ENCODE peak calls at places on chromosomes 1 and 21, in seven cellular contexts. P is lung; I is Panc1; J is esophagus muscularis mucosa; K is HCT116; Z is CD8-positive, alpha-beta memory T cell; E is pancreas. R is an unnamed sample. For H3K9me3, the result is how much of the 10 kb centered on the place peaks cover.

GRCh38 chr1:24318988-24319863 is at the start of gene GRHL3:
- DNase-seq in P (peak), Z (no peak), I (no peak), E (peak), J (no peak), K (peak), R (peak)

GRCh38 chr1:6727535-6727934 is 25.9 kb upstream of the DNAJC11 start:
- DNase-seq in K (peak), J (no peak), P (peak), Z (peak), I (peak), E (peak), R (no peak)

GRCh38 chr1:14366361-14367018 is 232.0 kb upstream of the KAZN start:
- DNase-seq in P (no peak), J (no peak), I (no peak), E (no peak), Z (no peak), K (no peak), R (no peak)

GRCh38 chr1:157478030-157478429 is 74.3 kb downstream of the FCRL5 start:
- DNase-seq in E (no peak), P (no peak), Z (no peak), K (no peak), J (no peak), I (no peak), R (no peak)

GRCh38 chr1:2210786-2211185 is 16.2 kb upstream of the FAAP20 start:
- DNase-seq in Z (no peak), P (no peak), E (peak), J (no peak), K (no peak), I (no peak), R (no peak)

GRCh38 chr1:34696230-34696629 is 58.6 kb upstream of the GJB5 start:
- DNase-seq in K (peak), Z (no peak), J (no peak), P (no peak), E (no peak), I (no peak), R (no peak)

GRCh38 chr1:75053207-75053606 is 81.0 kb upstream of the LHX8 start:
- DNase-seq in P (no peak), Z (no peak), I (no peak), K (peak), E (no peak), J (no peak), R (no peak)

GRCh38 chr1:55823521-55824296 is 608.5 kb upstream of the USP24 start:
- DNase-seq in E (no peak), Z (no peak), P (no peak), K (no peak), I (no peak), J (no peak), R (no peak)

GRCh38 chr1:49136738-49137251 is 360.1 kb upstream of the BEND5 start:
- DNase-seq in P (no peak), Z (no peak), J (no peak), K (no peak), I (no peak), E (no peak), R (no peak)

GRCh38 chr1:182595641-182596240 is 6.7 kb upstream of the RNASEL start:
- DNase-seq in P (peak), K (peak), I (peak), Z (peak), J (no peak), E (peak), R (no peak)

GRCh38 chr1:41868241-41868953 is 50.3 kb downstream of the HIVEP3 start:
- DNase-seq in Z (peak), P (no peak), K (no peak), E (no peak), J (no peak), I (no peak), R (no peak)

GRCh38 chr1:95169544-95169943 is 52.4 kb downstream of the TLCD4 start:
- DNase-seq in I (no peak), E (no peak), J (no peak), P (peak), K (peak), Z (no peak), R (peak)

GRCh38 chr1:168483531-168483930 is 60.3 kb downstream of the XCL2 start:
- DNase-seq in K (no peak), Z (no peak), P (no peak), I (no peak), J (no peak), E (no peak), R (no peak)

DNA sequence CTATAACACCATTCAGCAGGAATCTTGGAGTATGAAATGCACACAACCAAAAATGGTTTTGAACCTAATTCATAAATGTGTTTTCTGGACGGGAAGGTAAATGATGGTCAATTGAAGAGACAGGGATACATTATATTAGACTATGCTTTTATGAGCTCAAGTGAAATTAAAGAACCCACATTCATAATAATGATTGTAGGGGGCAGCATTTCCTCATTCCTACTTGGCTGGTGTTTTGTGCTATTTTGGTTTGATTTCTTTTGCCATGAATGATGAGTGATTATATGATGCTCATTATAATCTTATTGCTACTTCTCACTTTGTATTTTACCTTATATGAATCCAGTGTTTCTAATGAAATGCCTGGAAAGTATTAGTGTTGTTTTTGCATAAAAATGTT is 372 bp downstream of the OR2L3 start:
- DNase-seq in I (no peak), P (no peak), Z (no peak), E (no peak), K (no peak), J (no peak), R (no peak)
- H3K9me3 ChIP-seq in I (under half), P (under half), Z (under half), E (under half), K (under half), J (under half), R (under half)

GRCh38 chr1:8133190-8133589 is 107.1 kb upstream of the ERRFI1 start:
- DNase-seq in K (no peak), E (no peak), P (no peak), I (no peak), Z (no peak), J (no peak), R (no peak)
- H3K9me3 ChIP-seq in K (under half), E (under half), P (under half), I (under half), Z (under half), J (under half), R (under half)

DNA sequence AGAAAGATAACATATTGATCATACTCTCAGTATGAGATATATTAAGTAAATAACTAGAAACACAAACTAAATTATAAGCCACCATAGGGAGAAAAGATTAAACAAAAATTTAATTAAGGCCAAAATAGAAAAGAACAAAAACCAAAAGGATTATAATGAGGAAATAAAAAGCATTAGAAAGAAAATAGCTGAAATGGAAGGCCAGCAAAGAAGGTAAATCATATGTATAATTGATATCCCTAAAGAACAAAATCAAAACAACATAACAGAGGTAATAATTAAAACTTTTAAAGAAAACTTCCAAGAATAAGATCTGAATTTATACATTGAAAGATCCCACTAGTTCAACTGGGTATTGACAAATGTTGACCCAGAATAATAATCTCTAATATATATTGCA is 453.0 kb downstream of the LRRIQ3 start:
- DNase-seq in K (no peak), J (no peak), Z (no peak), P (no peak), I (no peak), E (no peak), R (no peak)
- H3K9me3 ChIP-seq in K (under half), J (under half), Z (under half), P (under half), I (under half), E (under half), R (under half)

DNA sequence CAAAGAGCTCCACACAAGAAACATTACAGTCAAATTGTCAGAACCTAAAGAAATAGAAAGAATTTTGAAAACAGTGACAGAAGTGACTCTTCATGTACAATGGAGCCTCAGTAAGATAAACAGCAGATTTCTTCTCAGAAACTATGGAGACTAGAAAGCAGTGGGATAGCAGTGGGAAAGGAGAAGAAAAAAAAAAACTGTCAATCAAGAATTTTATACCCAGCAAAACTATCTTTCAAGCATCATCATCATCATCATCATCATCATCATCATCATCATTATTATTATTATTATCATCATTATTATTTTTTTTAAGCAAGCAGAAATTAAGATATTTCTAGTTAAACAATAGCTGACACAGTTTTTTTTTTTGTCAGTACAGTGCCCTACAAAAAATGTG is 24.2 kb downstream of the CEP170 start:
- DNase-seq in K (no peak), I (no peak), P (no peak), J (no peak), E (no peak), Z (no peak), R (no peak)
- H3K9me3 ChIP-seq in K (under half), I (half or more), P (under half), J (under half), E (under half), Z (under half), R (under half)

GRCh38 chr21:44532712-44533111 is 7.3 kb downstream of the KRTAP10-1 start:
- DNase-seq in Z (no peak), P (no peak), I (no peak), K (no peak), J (no peak), E (no peak), R (no peak)
- H3K9me3 ChIP-seq in Z (under half), P (under half), I (under half), K (under half), J (under half), E (under half), R (under half)

DNA sequence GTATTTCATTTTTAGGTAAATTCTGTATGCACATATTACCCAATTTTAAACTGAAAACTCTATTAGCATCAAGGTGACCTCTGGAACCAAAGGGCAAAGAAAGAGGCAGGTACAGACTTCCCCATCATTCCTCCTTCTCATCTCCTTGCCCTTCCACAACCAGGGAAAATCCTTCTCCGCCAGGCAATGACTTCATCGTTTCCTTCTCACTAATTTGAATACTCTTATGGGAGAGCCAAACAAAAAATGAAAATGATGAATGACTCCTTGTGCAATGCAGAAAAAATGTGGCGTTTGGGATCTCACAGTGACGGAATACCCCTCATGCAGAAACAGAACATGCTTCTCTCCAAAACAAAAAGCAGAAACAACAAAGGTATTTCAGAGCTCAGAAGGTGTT is 83.7 kb downstream of the HLCS start:
- DNase-seq in P (no peak), I (no peak), K (no peak), E (no peak), Z (no peak), J (peak), R (no peak)
- H3K9me3 ChIP-seq in P (under half), I (under half), K (under half), E (under half), Z (under half), J (under half), R (under half)

GRCh38 chr1:4778056-4778455 is 123.6 kb downstream of the AJAP1 start:
- DNase-seq in P (no peak), E (no peak), J (no peak), I (peak), K (no peak), Z (no peak), R (no peak)
- H3K9me3 ChIP-seq in P (under half), E (under half), J (under half), I (under half), K (under half), Z (under half), R (under half)

GRCh38 chr1:12640958-12641272 is 3.0 kb upstream of the AADACL4 start:
- DNase-seq in E (no peak), K (no peak), P (no peak), I (no peak), J (no peak), Z (no peak), R (no peak)

GRCh38 chr1:12643785-12644184 is at the start of gene AADACL4:
- DNase-seq in J (no peak), P (no peak), I (no peak), Z (no peak), K (no peak), E (no peak), R (no peak)

GRCh38 chr1:12643079-12643478 is 806 bp upstream of the AADACL4 start:
- DNase-seq in K (no peak), J (no peak), I (no peak), E (no peak), Z (no peak), P (no peak), R (no peak)

GRCh38 chr1:12637693-12638092 is 6.2 kb upstream of the AADACL4 start:
- DNase-seq in K (no peak), Z (no peak), P (no peak), E (no peak), J (no peak), I (no peak), R (no peak)

GRCh38 chr1:12640237-12640957 is 3.5 kb upstream of the AADACL4 start:
- DNase-seq in Z (no peak), J (no peak), E (no peak), I (no peak), P (no peak), K (no peak), R (no peak)
- H3K9me3 ChIP-seq in Z (under half), J (under half), E (under half), I (under half), P (under half), K (under half), R (under half)

R was measured in Caco-2.